ENCODE peak calls at places on chromosomes 5 and 9, in four cellular contexts. One of them, this sample, is unnamed.

GRCh38 chr5:135185461-135186075 is 151.5 kb upstream of the PITX1 start:
- DNase-seq in A549: no peak
- DNase-seq in dermis blood vessel endothelial cell: no peak
- DNase-seq in tibial nerve: no peak
- DNase-seq in this sample: no peak

GRCh38 chr9:89483592-89484474 is 14.1 kb downstream of the SEMA4D start:
- DNase-seq in A549: no peak
- DNase-seq in dermis blood vessel endothelial cell: no peak
- DNase-seq in tibial nerve: no peak
- DNase-seq in this sample: no peak

GRCh38 chr5:142100307-142100706 is 8.3 kb upstream of the NDFIP1 start:
- DNase-seq in A549: no peak
- DNase-seq in dermis blood vessel endothelial cell: no peak
- DNase-seq in tibial nerve: no peak
- DNase-seq in this sample: no peak

GRCh38 chr9:94065535-94065961 is 18.7 kb upstream of the PTPDC1 start:
- DNase-seq in A549: peak
- DNase-seq in dermis blood vessel endothelial cell: peak
- DNase-seq in tibial nerve: peak
- DNase-seq in this sample: peak

GRCh38 chr5:174235226-174235992 is 189.9 kb downstream of the NSG2 start:
- DNase-seq in A549: no peak
- DNase-seq in dermis blood vessel endothelial cell: no peak
- DNase-seq in tibial nerve: no peak
- DNase-seq in this sample: no peak

GRCh38 chr9:86563350-86563749 is 209.1 kb upstream of the TUT7 start:
- DNase-seq in A549: no peak
- DNase-seq in dermis blood vessel endothelial cell: no peak
- DNase-seq in tibial nerve: no peak
- DNase-seq in this sample: no peak

GRCh38 chr9:34430843-34431437 is 27.4 kb downstream of the FAM219A start:
- DNase-seq in A549: peak
- DNase-seq in dermis blood vessel endothelial cell: peak
- DNase-seq in tibial nerve: no peak
- DNase-seq in this sample: peak

GRCh38 chr5:136364307-136364706 is 1.0 kb downstream of the TRPC7 start:
- DNase-seq in A549: peak
- DNase-seq in dermis blood vessel endothelial cell: peak
- DNase-seq in tibial nerve: no peak
- DNase-seq in this sample: no peak